ENCODE peak calls at places on chromosomes 12 and 14, in five cellular contexts. W is H9, U is tibial nerve, P is omental fat pad, S is mammary epithelial cell. C is an unnamed sample.

GRCh38 chr12:55700255-55701018 is 7.3 kb downstream of the ITGA7 start:
- DNase-seq in W (no peak), P (no peak), S (peak; percentile 35), U (no peak), C (no peak)

GRCh38 chr14:54338696-54339317 is 58.0 kb upstream of the CDKN3 start:
- DNase-seq in U (no peak), W (no peak), S (peak; percentile 37), P (no peak), C (no peak)

GRCh38 chr14:89027097-89027740 is 202.8 kb downstream of the TTC8 start:
- DNase-seq in S (peak; percentile 36), P (no peak), W (peak; percentile 70), U (no peak), C (peak; percentile 80)

GRCh38 chr12:20368653-20369163 is 371 bp downstream of the PDE3A start:
- DNase-seq in W (peak; percentile 57), U (no peak), P (no peak), S (peak; percentile 19), C (peak; percentile 59)

GRCh38 chr12:106022568-106023012 is 116.2 kb downstream of the NUAK1 start:
- DNase-seq in P (no peak), W (no peak), U (no peak), S (no peak), C (no peak)

GRCh38 chr14:38145142-38145541 is 62.6 kb upstream of the SSTR1 start:
- DNase-seq in P (no peak), W (no peak), S (no peak), U (no peak), C (no peak)

GRCh38 chr14:101501858-101502615 is 59.3 kb upstream of the DIO3 start:
- DNase-seq in S (no peak), U (peak; percentile 7), P (no peak), W (peak; percentile 10), C (no peak)

GRCh38 chr14:102968306-102968705 is 45.8 kb downstream of the AMN start:
- DNase-seq in W (no peak), P (no peak), S (no peak), U (no peak), C (no peak)

GRCh38 chr14:34699873-34700621 is 14.3 kb downstream of the CFL2 start:
- DNase-seq in P (no peak), W (no peak), U (no peak), S (peak; percentile 79), C (no peak)

GRCh38 chr12:666766-667308 is 3.6 kb upstream of the NINJ2 start:
- DNase-seq in W (no peak), U (no peak), S (peak; percentile 59), P (no peak), C (no peak)

GRCh38 chr14:95935228-95935822 is 58.7 kb downstream of the TUNAR start:
- DNase-seq in S (peak; percentile 15), U (no peak), W (peak; percentile 45), P (no peak), C (peak; percentile 66)

GRCh38 chr14:54369343-54369742 is 27.5 kb upstream of the CDKN3 start:
- DNase-seq in S (no peak), W (no peak), P (no peak), U (no peak), C (no peak)

DNA sequence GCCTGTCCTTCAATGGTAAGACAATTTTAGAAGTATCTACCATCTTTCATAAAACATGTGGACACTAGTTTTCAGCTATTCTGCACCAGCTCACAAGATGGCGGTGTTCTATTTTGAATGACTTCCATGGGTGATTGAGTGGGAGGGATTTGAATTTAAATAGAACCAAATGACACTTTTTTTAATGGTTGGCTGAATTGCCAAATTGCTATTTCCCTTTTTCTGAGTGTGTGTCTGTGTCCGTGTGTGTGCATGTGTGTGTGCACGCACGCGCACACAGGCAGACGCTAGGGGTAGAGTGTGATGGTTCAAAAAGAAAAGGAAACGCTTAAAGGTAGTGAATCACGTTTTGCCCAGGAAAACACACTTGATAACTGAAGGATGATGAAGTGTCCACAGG is 362.6 kb downstream of the DAD1 start:
- DNase-seq in P (no peak), W (no peak), S (peak; percentile 35), U (no peak), C (no peak)
- TF ChIP-seq CTCF in P (no peak), W (peak; percentile 70), S (peak; percentile 49), U (no peak), C (no peak)

GRCh38 chr14:104392001-104392395 is 187.6 kb upstream of the C14orf180 start:
- DNase-seq in W (peak; percentile 25), U (no peak), S (no peak), P (no peak), C (no peak)
- TF ChIP-seq CTCF in W (peak; percentile 10), U (no peak), S (no peak), P (no peak), C (no peak)

GRCh38 chr12:124492879-124493808 is 74.3 kb downstream of the NCOR2 start:
- DNase-seq in P (no peak), W (no peak), S (no peak), U (no peak), C (no peak)
- TF ChIP-seq CTCF in P (no peak), W (no peak), S (no peak), U (no peak), C (no peak)

GRCh38 chr12:63826002-63826585 is 18.4 kb upstream of the SRGAP1 start:
- DNase-seq in P (no peak), W (no peak), U (no peak), S (peak; percentile 52), C (no peak)
- TF ChIP-seq CTCF in P (no peak), W (peak; percentile 88), U (peak; percentile 61), S (peak; percentile 88), C (peak; percentile 84)

GRCh38 chr14:77133718-77134338 is 7.8 kb downstream of the ZDHHC22 start:
- DNase-seq in S (peak; percentile 60), P (no peak), U (no peak), W (peak; percentile 92), C (peak; percentile 91)

GRCh38 chr14:77131206-77131605 is 10.4 kb downstream of the ZDHHC22 start:
- DNase-seq in W (peak; percentile 4), U (no peak), P (no peak), S (no peak), C (no peak)

GRCh38 chr14:77128414-77128891 is 13.1 kb downstream of the ZDHHC22 start:
- DNase-seq in W (peak; percentile 15), S (peak; percentile 79), U (no peak), P (no peak), C (no peak)

GRCh38 chr14:77130386-77130785 is 11.2 kb downstream of the ZDHHC22 start:
- DNase-seq in W (peak; percentile 8), S (no peak), P (no peak), U (no peak), C (no peak)

GRCh38 chr14:77131871-77132486 is 9.6 kb downstream of the ZDHHC22 start:
- DNase-seq in U (no peak), W (no peak), S (no peak), P (no peak), C (no peak)
- TF ChIP-seq CTCF in U (no peak), W (peak; percentile 37), S (no peak), P (no peak), C (no peak)